ENCODE peak calls at places on chromosomes 4 and X, in seven cellular contexts. G is stimulated activated naive CD4-positive, alpha-beta T cell; F is activated gamma-delta T cell treated with anti-CD3 and anti-CD28 coated beads, Interleukin-2, amount 50 U/mL, for 16 hours; D is GM20000; U is AG04449; W is choroid plexus epithelial cell; J is IMR-90. A is an unnamed sample.

GRCh38 chr4:27414867-27415266 is 554.2 kb downstream of the STIM2 start:
- DNase-seq in J (no peak), W (no peak), G (no peak), F (no peak), D (no peak), U (no peak), A (no peak)

GRCh38 chr4:24568425-24568824 is 15.9 kb downstream of the DHX15 start:
- DNase-seq in G (no peak), W (no peak), J (no peak), D (no peak), F (no peak), U (no peak), A (no peak)

GRCh38 chrX:136954930-136955329 is 74.4 kb upstream of the RBMX start:
- DNase-seq in U (no peak), F (no peak), W (peak), G (no peak), J (peak), D (no peak), A (no peak)

GRCh38 chrX:5236749-5237148 is 991.9 kb downstream of the NLGN4X start:
- DNase-seq in G (no peak), J (no peak), W (no peak), U (no peak), F (no peak), D (no peak), A (no peak)

GRCh38 chr4:83036991-83037390 is 2.0 kb downstream of the COPS4 start:
- DNase-seq in U (no peak), G (no peak), J (no peak), D (no peak), F (no peak), W (no peak), A (no peak)

GRCh38 chr4:85151349-85151748 is 184.9 kb upstream of the WDFY3 start:
- DNase-seq in F (no peak), G (no peak), D (no peak), W (no peak), U (no peak), J (no peak), A (no peak)

GRCh38 chrX:15413101-15413500 is 28.9 kb upstream of the VEGFD start:
- DNase-seq in G (no peak), D (no peak), W (no peak), U (no peak), F (no peak), J (no peak), A (no peak)

GRCh38 chrX:3527166-3527565 is 180.7 kb upstream of the MXRA5 start:
- DNase-seq in W (no peak), F (no peak), D (no peak), J (peak), U (no peak), G (no peak), A (no peak)

GRCh38 chrX:8647176-8647575 is 84.8 kb downstream of the ANOS1 start:
- DNase-seq in W (no peak), U (no peak), F (no peak), G (no peak), D (no peak), J (no peak), A (no peak)

GRCh38 chr4:53781614-53782467 is 190.6 kb upstream of the LNX1 start:
- DNase-seq in U (no peak), F (no peak), G (no peak), J (peak), D (no peak), W (peak), A (no peak)

GRCh38 chr4:113446019-113446418 is 315.5 kb downstream of the CAMK2D start:
- DNase-seq in G (no peak), W (peak), F (no peak), U (no peak), J (peak), D (no peak), A (no peak)

GRCh38 chrX:30230395-30230794 is at the start of gene MAGEB3:
- DNase-seq in W (no peak), D (no peak), U (no peak), G (no peak), F (no peak), J (no peak), A (no peak)

GRCh38 chr4:185799442-185799841 is 12.6 kb downstream of the SORBS2 start:
- DNase-seq in J (no peak), G (no peak), D (no peak), F (no peak), W (no peak), U (no peak), A (no peak)

GRCh38 chr4:130183096-130183495 is 1087.1 kb downstream of the C4orf33 start:
- DNase-seq in U (no peak), G (no peak), J (no peak), F (no peak), D (no peak), W (peak), A (no peak)

GRCh38 chrX:115047715-115048114 is 30.3 kb upstream of the IL13RA2 start:
- DNase-seq in G (no peak), J (no peak), D (no peak), F (no peak), W (peak), U (no peak), A (no peak)

GRCh38 chr4:88582493-88582892 is 9.8 kb upstream of the HERC3 start:
- DNase-seq in U (no peak), W (no peak), G (no peak), D (no peak), J (no peak), F (no peak), A (no peak)

GRCh38 chr4:57553695-57554094 is 443.5 kb upstream of the IGFBP7 start:
- DNase-seq in U (no peak), W (no peak), G (no peak), D (no peak), J (no peak), F (no peak), A (no peak)

GRCh38 chr4:123317211-123317610 is 79.4 kb upstream of the SPRY1 start:
- DNase-seq in W (no peak), J (no peak), D (no peak), G (no peak), F (no peak), U (no peak), A (no peak)

GRCh38 chr4:102501176-102501634 is at the start of gene NFKB1:
- DNase-seq in G (peak), U (peak), J (peak), F (peak), W (peak), D (peak), A (peak)

GRCh38 chr4:40040908-40041307 is 15.7 kb upstream of the N4BP2 start:
- DNase-seq in W (no peak), G (no peak), F (no peak), D (no peak), U (no peak), J (no peak), A (no peak)

GRCh38 chrX:149903889-149904748 is 23.1 kb downstream of the MAGEA8 start:
- DNase-seq in G (no peak), D (no peak), U (no peak), W (peak), J (peak), F (no peak), A (peak)

GRCh38 chrX:16930392-16930791 is 16.1 kb upstream of the REPS2 start:
- DNase-seq in F (no peak), J (no peak), U (no peak), D (no peak), G (no peak), W (peak), A (no peak)

GRCh38 chr4:38049545-38050170 is 89.5 kb downstream of the PTTG2 start:
- DNase-seq in G (no peak), J (no peak), D (no peak), F (no peak), U (no peak), W (no peak), A (no peak)

GRCh38 chr4:60313616-60314015 is 886.5 kb upstream of the ADGRL3 start:
- DNase-seq in D (no peak), F (no peak), J (peak), W (peak), G (no peak), U (peak), A (no peak)

GRCh38 chr4:165403667-165404066 is 24.9 kb downstream of the CPE start:
- DNase-seq in G (no peak), J (no peak), W (no peak), F (no peak), D (no peak), U (no peak), A (no peak)

GRCh38 chr4:17168571-17168970 is 270.1 kb upstream of the LDB2 start:
- DNase-seq in F (no peak), W (peak), D (no peak), U (peak), G (no peak), J (peak), A (no peak)

GRCh38 chr4:139933541-139933940 is 220.4 kb downstream of the MAML3 start:
- DNase-seq in G (no peak), D (no peak), U (no peak), F (no peak), W (no peak), J (no peak), A (no peak)

GRCh38 chr4:3408793-3409330 is 32.9 kb upstream of the HGFAC start:
- DNase-seq in U (no peak), W (no peak), J (no peak), G (no peak), F (no peak), D (no peak), A (no peak)

GRCh38 chr4:8595237-8596087 is 2.9 kb downstream of the CPZ start:
- DNase-seq in U (no peak), J (no peak), W (peak), F (no peak), D (no peak), G (no peak), A (no peak)

GRCh38 chr4:83947811-83948210 is 411.9 kb downstream of the GPAT3 start:
- DNase-seq in J (peak), W (no peak), G (no peak), F (no peak), U (no peak), D (no peak), A (no peak)

GRCh38 chr4:141121101-141121500 is 12.2 kb downstream of the RNF150 start:
- DNase-seq in J (no peak), G (no peak), D (no peak), F (no peak), W (no peak), U (no peak), A (no peak)

GRCh38 chr4:82905205-82905604 is 4.7 kb downstream of the THAP9 start:
- DNase-seq in F (peak), D (peak), G (no peak), U (no peak), W (peak), J (peak), A (peak)

GRCh38 chrX:34559325-34559724 is 97.8 kb downstream of the TMEM47 start:
- DNase-seq in D (peak), F (no peak), U (no peak), J (peak), W (peak), G (no peak), A (no peak)

GRCh38 chr4:10115657-10116624 is 658 bp downstream of the WDR1 start:
- DNase-seq in U (no peak), G (peak), W (peak), D (peak), F (peak), J (no peak), A (peak)

GRCh38 chr4:89158884-89159503 is 47.7 kb downstream of the TIGD2 start:
- DNase-seq in D (peak), U (no peak), J (peak), F (no peak), W (peak), G (no peak), A (no peak)

GRCh38 chr4:123452585-123452984 is 56.0 kb downstream of the SPRY1 start:
- DNase-seq in U (peak), W (peak), J (peak), D (no peak), F (no peak), G (no peak), A (no peak)